ENCODE peak calls at places on chromosomes 1 and 21, in eight cellular contexts. B is activated T-cell treated with anti-CD3 and anti-CD28 coated beads, Interleukin-2, amount 50 U/mL, for 72 hours; Z is osteocyte; W is astrocyte of the cerebellum; I is AG08395; A is non-pigmented ciliary epithelial cell; V is adrenal gland; D is T-helper 2 cell. P is an unnamed sample.

GRCh38 chr21:42859891-42860230 is 19.5 kb downstream of the WDR4 start:
- DNase-seq in A (no peak), W (no peak), I (no peak), B (no peak), Z (no peak), V (no peak), D (no peak), P (no peak)

GRCh38 chr1:33080885-33081553 is at the start of gene AZIN2:
- DNase-seq in I (peak), V (peak), A (peak), B (peak), Z (peak), W (peak), D (peak), P (peak)

GRCh38 chr21:45611296-45611695 is 32.2 kb upstream of the PCBP3 start:
- DNase-seq in B (no peak), A (no peak), I (no peak), V (no peak), W (no peak), D (no peak), Z (no peak), P (no peak)

GRCh38 chr1:200305806-200306205 is 104.0 kb downstream of the ZNF281 start:
- DNase-seq in I (no peak), Z (no peak), B (no peak), V (no peak), W (no peak), A (no peak), D (no peak), P (no peak)

GRCh38 chr21:42258150-42258884 is 39.4 kb downstream of the ABCG1 start:
- DNase-seq in D (peak), B (peak), V (peak), I (peak), Z (no peak), W (no peak), A (no peak), P (peak)

GRCh38 chr1:92736395-92736794 is 48.5 kb downstream of the EVI5 start:
- DNase-seq in D (peak), A (no peak), B (no peak), V (no peak), I (no peak), Z (no peak), W (no peak), P (no peak)

GRCh38 chr1:225754940-225755635 is 22.5 kb upstream of the SRP9 start:
- DNase-seq in W (peak), B (no peak), D (no peak), I (peak), A (peak), V (peak), Z (no peak), P (no peak)

GRCh38 chr1:117069220-117069844 is 9.2 kb downstream of the TTF2 start:
- DNase-seq in B (no peak), D (peak), V (no peak), Z (no peak), A (no peak), I (no peak), W (no peak), P (no peak)

GRCh38 chr1:234542211-234542850 is 63.4 kb upstream of the TARBP1 start:
- DNase-seq in W (no peak), A (no peak), I (no peak), D (no peak), V (peak), B (no peak), Z (no peak), P (no peak)

GRCh38 chr21:43373387-43374227 is 53.3 kb downstream of the SIK1 start:
- DNase-seq in A (no peak), I (no peak), Z (no peak), V (no peak), W (no peak), D (no peak), B (no peak), P (no peak)

GRCh38 chr1:103371234-103371633 is 154.3 kb upstream of the RNPC3 start:
- DNase-seq in A (peak), V (peak), Z (no peak), B (no peak), D (no peak), W (peak), I (no peak), P (no peak)

GRCh38 chr1:43853161-43853921 is 80.3 kb upstream of the ARTN start:
- DNase-seq in B (no peak), W (peak), V (no peak), I (peak), A (no peak), Z (no peak), D (peak), P (peak)

GRCh38 chr1:63679589-63679988 is 86.4 kb downstream of the PGM1 start:
- DNase-seq in I (no peak), B (no peak), V (no peak), W (no peak), D (no peak), Z (no peak), A (no peak), P (no peak)

GRCh38 chr1:17866451-17867029 is 111.4 kb downstream of the ACTL8 start:
- DNase-seq in Z (no peak), V (peak), A (peak), D (no peak), W (peak), I (peak), B (no peak), P (no peak)

GRCh38 chr1:10361515-10361914 is 37.3 kb upstream of the PGD start:
- DNase-seq in Z (no peak), W (no peak), D (no peak), A (no peak), I (no peak), V (no peak), B (no peak), P (no peak)

GRCh38 chr1:94739521-94740061 is 80.6 kb upstream of the SLC44A3 start:
- DNase-seq in Z (no peak), V (no peak), D (no peak), A (peak), B (no peak), W (peak), I (peak), P (no peak)